ENCODE peak calls at places on chromosomes 6 and 20, in seven cellular contexts. V is stimulated activated CD4-positive, alpha-beta T cell treated with anti-CD3 and anti-CD28 coated beads, Interleukin-12 subunit alpha, Interleukin-12 subunit beta, amount 100 ng/mL, for 4 hours; A is cerebellum; W is suprapubic skin; C is Calu3; Q is LoVo; D is NCI-H2081. Y is an unnamed sample.

GRCh38 chr20:24953621-24954133 is 4.6 kb downstream of the CST7 start:
- DNase-seq in V (no peak), A (no peak), W (no peak), C (no peak), Q (no peak), D (no peak), Y (no peak)

GRCh38 chr6:144613859-144614258 is 328.7 kb downstream of the UTRN start:
- DNase-seq in V (no peak), A (no peak), W (no peak), C (no peak), Q (no peak), D (no peak), Y (no peak)

GRCh38 chr6:9825526-9825925 is 589.3 kb downstream of the TFAP2A start:
- DNase-seq in V (no peak), A (no peak), W (no peak), C (no peak), Q (no peak), D (no peak), Y (no peak)

GRCh38 chr6:55130806-55131324 is 43.5 kb upstream of the HCRTR2 start:
- DNase-seq in V (no peak), A (no peak), W (no peak), C (no peak), Q (no peak), D (no peak), Y (no peak)

GRCh38 chr6:105135907-105136432 is 43.8 kb downstream of the POPDC3 start:
- DNase-seq in V (no peak), A (no peak), W (no peak), C (no peak), Q (no peak), D (no peak), Y (no peak)

GRCh38 chr6:45533394-45533793 is 155.7 kb upstream of the SUPT3H start:
- DNase-seq in V (no peak), A (no peak), W (no peak), C (no peak), Q (no peak), D (no peak), Y (no peak)

GRCh38 chr6:86423571-86423970 is 513.8 kb upstream of the HTR1E start:
- DNase-seq in V (no peak), A (peak; percentile 65), W (no peak), C (no peak), Q (no peak), D (no peak), Y (no peak)

GRCh38 chr6:101961357-101961756 is 567.8 kb downstream of the GRIK2 start:
- DNase-seq in V (no peak), A (no peak), W (no peak), C (no peak), Q (no peak), D (no peak), Y (no peak)

GRCh38 chr6:44214307-44214706 is 2.4 kb upstream of the MYMX start:
- DNase-seq in V (no peak), A (no peak), W (no peak), C (no peak), Q (no peak), D (no peak), Y (no peak)

GRCh38 chr20:51692806-51693400 is 75.3 kb downstream of the ATP9A start:
- DNase-seq in V (no peak), A (no peak), W (no peak), C (no peak), Q (no peak), D (no peak), Y (no peak)